ENCODE peak calls at places on chromosomes 12 and 14, in six cellular contexts. One of them, this sample, is unnamed.
A peak's percentile ranks its signal among the peaks of the same experiment; 100 is the strongest.

GRCh38 chr14:53893374-53893773 is 63.3 kb downstream of the BMP4 start:
- DNase-seq in NAMALWA: no peak
- DNase-seq in breast epithelium: no peak
- DNase-seq in endothelial cell of umbilical vein: no peak
- DNase-seq in pons: no peak
- DNase-seq in stimulated activated CD4-positive, alpha-beta T cell treated with anti-CD3 and anti-CD28 coated beads, Interleukin-1b, Interleukin-23, amount 100 ng/mL, for 48 hours: no peak
- DNase-seq in this sample: no peak

GRCh38 chr14:53391156-53391555 is 238.0 kb upstream of the DDHD1 start:
- DNase-seq in NAMALWA: no peak
- DNase-seq in breast epithelium: no peak
- DNase-seq in endothelial cell of umbilical vein: no peak
- DNase-seq in pons: no peak
- DNase-seq in stimulated activated CD4-positive, alpha-beta T cell treated with anti-CD3 and anti-CD28 coated beads, Interleukin-1b, Interleukin-23, amount 100 ng/mL, for 48 hours: no peak
- DNase-seq in this sample: no peak

GRCh38 chr14:65434216-65434850 is 21.8 kb downstream of the FUT8 start:
- DNase-seq in NAMALWA: no peak
- DNase-seq in breast epithelium: no peak
- DNase-seq in endothelial cell of umbilical vein: no peak
- DNase-seq in pons: no peak
- DNase-seq in stimulated activated CD4-positive, alpha-beta T cell treated with anti-CD3 and anti-CD28 coated beads, Interleukin-1b, Interleukin-23, amount 100 ng/mL, for 48 hours: no peak
- DNase-seq in this sample: no peak

GRCh38 chr12:88503344-88503743 is 76.9 kb downstream of the KITLG start:
- DNase-seq in NAMALWA: no peak
- DNase-seq in breast epithelium: no peak
- DNase-seq in endothelial cell of umbilical vein: no peak
- DNase-seq in pons: no peak
- DNase-seq in stimulated activated CD4-positive, alpha-beta T cell treated with anti-CD3 and anti-CD28 coated beads, Interleukin-1b, Interleukin-23, amount 100 ng/mL, for 48 hours: no peak
- DNase-seq in this sample: no peak

GRCh38 chr12:123132951-123133619 is 17.8 kb downstream of the PITPNM2 start:
- DNase-seq in NAMALWA: peak; percentile 44
- DNase-seq in breast epithelium: no peak
- DNase-seq in endothelial cell of umbilical vein: no peak
- DNase-seq in pons: no peak
- DNase-seq in stimulated activated CD4-positive, alpha-beta T cell treated with anti-CD3 and anti-CD28 coated beads, Interleukin-1b, Interleukin-23, amount 100 ng/mL, for 48 hours: no peak
- DNase-seq in this sample: no peak

GRCh38 chr14:101476931-101477553 is 84.3 kb upstream of the DIO3 start:
- DNase-seq in NAMALWA: no peak
- DNase-seq in breast epithelium: peak; percentile 37
- DNase-seq in endothelial cell of umbilical vein: no peak
- DNase-seq in pons: no peak
- DNase-seq in stimulated activated CD4-positive, alpha-beta T cell treated with anti-CD3 and anti-CD28 coated beads, Interleukin-1b, Interleukin-23, amount 100 ng/mL, for 48 hours: no peak
- DNase-seq in this sample: peak; percentile 2

GRCh38 chr12:130434560-130434959 is 96.9 kb downstream of the PIWIL1 start:
- DNase-seq in NAMALWA: no peak
- DNase-seq in breast epithelium: peak; percentile 40
- DNase-seq in endothelial cell of umbilical vein: no peak
- DNase-seq in pons: no peak
- DNase-seq in stimulated activated CD4-positive, alpha-beta T cell treated with anti-CD3 and anti-CD28 coated beads, Interleukin-1b, Interleukin-23, amount 100 ng/mL, for 48 hours: no peak
- DNase-seq in this sample: no peak

GRCh38 chr12:113980537-113981337 is 14.6 kb upstream of the RBM19 start:
- DNase-seq in NAMALWA: peak; percentile 67
- DNase-seq in breast epithelium: no peak
- DNase-seq in endothelial cell of umbilical vein: peak; percentile 66
- DNase-seq in pons: peak; percentile 81
- DNase-seq in stimulated activated CD4-positive, alpha-beta T cell treated with anti-CD3 and anti-CD28 coated beads, Interleukin-1b, Interleukin-23, amount 100 ng/mL, for 48 hours: peak; percentile 14
- DNase-seq in this sample: peak; percentile 43

GRCh38 chr14:103817595-103817994 is 29.8 kb downstream of the PPP1R13B start:
- DNase-seq in NAMALWA: no peak
- DNase-seq in breast epithelium: no peak
- DNase-seq in endothelial cell of umbilical vein: no peak
- DNase-seq in pons: no peak
- DNase-seq in stimulated activated CD4-positive, alpha-beta T cell treated with anti-CD3 and anti-CD28 coated beads, Interleukin-1b, Interleukin-23, amount 100 ng/mL, for 48 hours: no peak
- DNase-seq in this sample: no peak

GRCh38 chr12:25615119-25615518 is 62.0 kb upstream of the LMNTD1 start:
- DNase-seq in NAMALWA: no peak
- DNase-seq in breast epithelium: no peak
- DNase-seq in endothelial cell of umbilical vein: peak; percentile 66
- DNase-seq in pons: peak; percentile 24
- DNase-seq in stimulated activated CD4-positive, alpha-beta T cell treated with anti-CD3 and anti-CD28 coated beads, Interleukin-1b, Interleukin-23, amount 100 ng/mL, for 48 hours: no peak
- DNase-seq in this sample: no peak

GRCh38 chr14:31268216-31268615 is 60.6 kb upstream of the HECTD1 start:
- DNase-seq in NAMALWA: no peak
- DNase-seq in breast epithelium: no peak
- DNase-seq in endothelial cell of umbilical vein: no peak
- DNase-seq in pons: no peak
- DNase-seq in stimulated activated CD4-positive, alpha-beta T cell treated with anti-CD3 and anti-CD28 coated beads, Interleukin-1b, Interleukin-23, amount 100 ng/mL, for 48 hours: no peak
- DNase-seq in this sample: no peak

GRCh38 chr12:72543777-72544467 is 271.8 kb downstream of the TRHDE start:
- DNase-seq in NAMALWA: no peak
- DNase-seq in breast epithelium: no peak
- DNase-seq in endothelial cell of umbilical vein: no peak
- DNase-seq in pons: no peak
- DNase-seq in stimulated activated CD4-positive, alpha-beta T cell treated with anti-CD3 and anti-CD28 coated beads, Interleukin-1b, Interleukin-23, amount 100 ng/mL, for 48 hours: no peak
- DNase-seq in this sample: no peak

GRCh38 chr12:120799417-120800045 is 73.9 kb downstream of the ACADS start:
- DNase-seq in NAMALWA: no peak
- DNase-seq in breast epithelium: no peak
- DNase-seq in endothelial cell of umbilical vein: no peak
- DNase-seq in pons: no peak
- DNase-seq in stimulated activated CD4-positive, alpha-beta T cell treated with anti-CD3 and anti-CD28 coated beads, Interleukin-1b, Interleukin-23, amount 100 ng/mL, for 48 hours: no peak
- DNase-seq in this sample: no peak

GRCh38 chr12:113204806-113205205 is 16.5 kb upstream of the TPCN1 start:
- DNase-seq in NAMALWA: no peak
- DNase-seq in breast epithelium: no peak
- DNase-seq in endothelial cell of umbilical vein: no peak
- DNase-seq in pons: no peak
- DNase-seq in stimulated activated CD4-positive, alpha-beta T cell treated with anti-CD3 and anti-CD28 coated beads, Interleukin-1b, Interleukin-23, amount 100 ng/mL, for 48 hours: no peak
- DNase-seq in this sample: no peak

GRCh38 chr14:94036328-94037167 is 10.4 kb downstream of the OTUB2 start:
- DNase-seq in NAMALWA: peak; percentile 93
- DNase-seq in breast epithelium: peak; percentile 65
- DNase-seq in endothelial cell of umbilical vein: peak; percentile 69
- DNase-seq in pons: peak; percentile 64
- DNase-seq in stimulated activated CD4-positive, alpha-beta T cell treated with anti-CD3 and anti-CD28 coated beads, Interleukin-1b, Interleukin-23, amount 100 ng/mL, for 48 hours: peak; percentile 74
- DNase-seq in this sample: peak; percentile 88

GRCh38 chr14:103311171-103311997 is 22.7 kb upstream of the EIF5 start:
- DNase-seq in NAMALWA: no peak
- DNase-seq in breast epithelium: no peak
- DNase-seq in endothelial cell of umbilical vein: no peak
- DNase-seq in pons: peak; percentile 30
- DNase-seq in stimulated activated CD4-positive, alpha-beta T cell treated with anti-CD3 and anti-CD28 coated beads, Interleukin-1b, Interleukin-23, amount 100 ng/mL, for 48 hours: no peak
- DNase-seq in this sample: no peak

GRCh38 chr12:53195516-53196420 is 11.3 kb downstream of the ITGB7 start:
- DNase-seq in NAMALWA: no peak
- DNase-seq in breast epithelium: peak; percentile 28
- DNase-seq in endothelial cell of umbilical vein: no peak
- DNase-seq in pons: no peak
- DNase-seq in stimulated activated CD4-positive, alpha-beta T cell treated with anti-CD3 and anti-CD28 coated beads, Interleukin-1b, Interleukin-23, amount 100 ng/mL, for 48 hours: no peak
- DNase-seq in this sample: no peak

GRCh38 chr14:56874375-56874774 is 64.1 kb upstream of the OTX2 start:
- DNase-seq in NAMALWA: peak; percentile 22
- DNase-seq in breast epithelium: no peak
- DNase-seq in endothelial cell of umbilical vein: peak; percentile 2
- DNase-seq in pons: no peak
- DNase-seq in stimulated activated CD4-positive, alpha-beta T cell treated with anti-CD3 and anti-CD28 coated beads, Interleukin-1b, Interleukin-23, amount 100 ng/mL, for 48 hours: no peak
- DNase-seq in this sample: peak; percentile 9

GRCh38 chr14:56885795-56886194 is 75.5 kb upstream of the OTX2 start:
- DNase-seq in NAMALWA: no peak
- DNase-seq in breast epithelium: no peak
- DNase-seq in endothelial cell of umbilical vein: no peak
- DNase-seq in pons: no peak
- DNase-seq in stimulated activated CD4-positive, alpha-beta T cell treated with anti-CD3 and anti-CD28 coated beads, Interleukin-1b, Interleukin-23, amount 100 ng/mL, for 48 hours: no peak
- DNase-seq in this sample: no peak

GRCh38 chr12:29782821-29783772 is 645 bp downstream of the TMTC1 start:
- DNase-seq in NAMALWA: no peak
- DNase-seq in breast epithelium: peak; percentile 53
- DNase-seq in endothelial cell of umbilical vein: peak; percentile 49
- DNase-seq in pons: no peak
- DNase-seq in stimulated activated CD4-positive, alpha-beta T cell treated with anti-CD3 and anti-CD28 coated beads, Interleukin-1b, Interleukin-23, amount 100 ng/mL, for 48 hours: no peak
- DNase-seq in this sample: peak; percentile 10

GRCh38 chr12:8081228-8081920 is 700 bp upstream of the NECAP1 start:
- DNase-seq in NAMALWA: peak; percentile 69
- DNase-seq in breast epithelium: no peak
- DNase-seq in endothelial cell of umbilical vein: no peak
- DNase-seq in pons: peak; percentile 54
- DNase-seq in stimulated activated CD4-positive, alpha-beta T cell treated with anti-CD3 and anti-CD28 coated beads, Interleukin-1b, Interleukin-23, amount 100 ng/mL, for 48 hours: peak; percentile 29
- DNase-seq in this sample: peak; percentile 59

GRCh38 chr14:49893309-49894213 is 679 bp downstream of the ARF6 start:
- DNase-seq in NAMALWA: peak; percentile 54
- DNase-seq in breast epithelium: peak; percentile 58
- DNase-seq in endothelial cell of umbilical vein: peak; percentile 42
- DNase-seq in pons: no peak
- DNase-seq in stimulated activated CD4-positive, alpha-beta T cell treated with anti-CD3 and anti-CD28 coated beads, Interleukin-1b, Interleukin-23, amount 100 ng/mL, for 48 hours: peak; percentile 87
- DNase-seq in this sample: peak; percentile 87

GRCh38 chr12:30613119-30613830 is 82.4 kb downstream of the IPO8 start:
- DNase-seq in NAMALWA: no peak
- DNase-seq in breast epithelium: no peak
- DNase-seq in endothelial cell of umbilical vein: peak; percentile 87
- DNase-seq in pons: no peak
- DNase-seq in stimulated activated CD4-positive, alpha-beta T cell treated with anti-CD3 and anti-CD28 coated beads, Interleukin-1b, Interleukin-23, amount 100 ng/mL, for 48 hours: no peak
- DNase-seq in this sample: no peak

GRCh38 chr12:24760162-24760561 is 188.7 kb downstream of the BCAT1 start:
- DNase-seq in NAMALWA: no peak
- DNase-seq in breast epithelium: no peak
- DNase-seq in endothelial cell of umbilical vein: no peak
- DNase-seq in pons: peak; percentile 70
- DNase-seq in stimulated activated CD4-positive, alpha-beta T cell treated with anti-CD3 and anti-CD28 coated beads, Interleukin-1b, Interleukin-23, amount 100 ng/mL, for 48 hours: no peak
- DNase-seq in this sample: no peak

GRCh38 chr12:106138646-106139421 is at the start of gene NUAK1:
- DNase-seq in NAMALWA: no peak
- DNase-seq in breast epithelium: no peak
- DNase-seq in endothelial cell of umbilical vein: peak; percentile 86
- DNase-seq in pons: peak; percentile 85
- DNase-seq in stimulated activated CD4-positive, alpha-beta T cell treated with anti-CD3 and anti-CD28 coated beads, Interleukin-1b, Interleukin-23, amount 100 ng/mL, for 48 hours: no peak
- DNase-seq in this sample: peak; percentile 20

GRCh38 chr12:47988073-47989022 is 15.9 kb downstream of the COL2A1 start:
- DNase-seq in NAMALWA: no peak
- DNase-seq in breast epithelium: peak; percentile 15
- DNase-seq in endothelial cell of umbilical vein: no peak
- DNase-seq in pons: no peak
- DNase-seq in stimulated activated CD4-positive, alpha-beta T cell treated with anti-CD3 and anti-CD28 coated beads, Interleukin-1b, Interleukin-23, amount 100 ng/mL, for 48 hours: no peak
- DNase-seq in this sample: no peak

GRCh38 chr14:106556665-106557289 is 1030.4 kb downstream of the TMEM121 start:
- DNase-seq in NAMALWA: peak; percentile 75
- DNase-seq in breast epithelium: no peak
- DNase-seq in endothelial cell of umbilical vein: no peak
- DNase-seq in pons: no peak
- DNase-seq in stimulated activated CD4-positive, alpha-beta T cell treated with anti-CD3 and anti-CD28 coated beads, Interleukin-1b, Interleukin-23, amount 100 ng/mL, for 48 hours: peak; percentile 76
- DNase-seq in this sample: peak; percentile 84

This sample was measured in activated CD4-positive, alpha-beta memory T cell treated with anti-CD3 and anti-CD28 coated beads for 36 hours.